ENCODE peak calls at places on chromosomes 2 and 18, in five cellular contexts. U is lower lobe of right lung, Q is GM12878, V is MG63, S is mesothelial cell of epicardium. H is an unnamed sample.

GRCh38 chr2:205775091-205775876 is 93.0 kb downstream of the NRP2 start:
- DNase-seq in Q (no peak), V (peak), S (no peak), U (no peak), H (peak)

GRCh38 chr2:222950886-222951285 is 90.0 kb downstream of the ACSL3 start:
- DNase-seq in Q (no peak), S (no peak), U (no peak), V (no peak), H (no peak)

GRCh38 chr18:63089041-63089440 is 230.5 kb downstream of the BCL2 start:
- DNase-seq in Q (no peak), S (no peak), V (no peak), U (no peak), H (no peak)

GRCh38 chr2:109290887-109291675 is 162.1 kb downstream of the SH3RF3 start:
- DNase-seq in V (no peak), U (no peak), S (no peak), Q (no peak), H (no peak)

GRCh38 chr18:10045296-10045891 is 131.6 kb downstream of the VAPA start:
- DNase-seq in V (no peak), U (no peak), S (no peak), Q (no peak), H (peak)

GRCh38 chr2:18047896-18048657 is 169.6 kb downstream of the KCNS3 start:
- DNase-seq in V (peak), S (no peak), U (no peak), Q (no peak), H (peak)

GRCh38 chr2:78020500-78020899 is 498.3 kb upstream of the LRRTM4 start:
- DNase-seq in V (no peak), S (no peak), U (no peak), Q (no peak), H (no peak)

GRCh38 chr18:75251466-75251865 is 40.9 kb downstream of the TSHZ1 start:
- DNase-seq in U (no peak), Q (no peak), S (no peak), V (no peak), H (no peak)

GRCh38 chr2:48249631-48250473 is 280.1 kb upstream of the STON1 start:
- DNase-seq in S (no peak), V (peak), Q (no peak), U (no peak), H (no peak)

GRCh38 chr18:46660955-46661749 is 4.1 kb upstream of the LOXHD1 start:
- DNase-seq in Q (no peak), U (no peak), S (no peak), V (no peak), H (no peak)

GRCh38 chr18:6414723-6415362 is at the start of gene L3MBTL4:
- DNase-seq in S (peak), U (peak), V (no peak), Q (no peak), H (no peak)

GRCh38 chr2:20065885-20066602 is 14.6 kb upstream of the LAPTM4A start:
- DNase-seq in S (no peak), U (no peak), Q (no peak), V (peak), H (peak)

GRCh38 chr2:175478369-175478768 is 296.9 kb upstream of the ATP5MC3 start:
- DNase-seq in U (no peak), Q (no peak), S (no peak), V (no peak), H (no peak)

GRCh38 chr18:13376841-13377351 is 158.3 kb downstream of the LDLRAD4 start:
- DNase-seq in S (no peak), Q (no peak), V (no peak), U (no peak), H (no peak)

GRCh38 chr2:28469304-28469703 is 26.6 kb upstream of the PLB1 start:
- DNase-seq in S (no peak), Q (no peak), V (peak), U (no peak), H (no peak)

GRCh38 chr2:99085400-99085799 is 56.1 kb upstream of the C2orf15 start:
- DNase-seq in S (no peak), V (peak), Q (no peak), U (no peak), H (no peak)

GRCh38 chr2:15936277-15937104 is 3.9 kb upstream of the MYCN start:
- DNase-seq in S (no peak), U (no peak), Q (no peak), V (no peak), H (no peak)

GRCh38 chr2:96907405-96908041 is 37.6 kb upstream of the SEMA4C start:
- DNase-seq in S (peak), Q (no peak), U (peak), V (peak), H (no peak)

GRCh38 chr2:58939388-58939787 is 698.3 kb upstream of the FANCL start:
- DNase-seq in Q (no peak), S (no peak), U (no peak), V (peak), H (no peak)

GRCh38 chr18:45386256-45386655 is 229.0 kb upstream of the SLC14A2 start:
- DNase-seq in V (no peak), U (no peak), Q (no peak), S (peak), H (no peak)

GRCh38 chr2:144331652-144332355 is 188.1 kb downstream of the ZEB2 start:
- DNase-seq in S (no peak), U (peak), V (no peak), Q (no peak), H (peak)